ENCODE peak calls at places on chromosomes 1 and 21, in ten cellular contexts. M, T, D, H, Z, K, F, Q, R and A are unnamed samples.

GRCh38 chr21:46100020-46100419 is 2.1 kb downstream of the COL6A2 start:
- DNase-seq in K (peak; percentile 59), Q (no peak), Z (no peak), T (no peak), F (no peak), R (no peak), D (no peak), H (no peak), M (peak; percentile 9), A (no peak)

GRCh38 chr1:161946071-161946987 is 77.3 kb downstream of the OLFML2B start:
- DNase-seq in F (no peak), M (no peak), R (no peak), Q (peak; percentile 80), K (no peak), H (no peak), Z (no peak), D (no peak), T (no peak), A (no peak)

GRCh38 chr1:188825471-188825870 is 1652.2 kb downstream of the BRINP3 start:
- DNase-seq in H (no peak), F (no peak), Z (no peak), T (no peak), D (no peak), M (no peak), Q (peak; percentile 12), R (no peak), K (no peak), A (no peak)

GRCh38 chr1:234702342-234703000 is 92.5 kb upstream of the IRF2BP2 start:
- DNase-seq in D (no peak), Z (peak; percentile 55), H (no peak), K (peak; percentile 90), Q (no peak), R (peak; percentile 84), M (no peak), F (no peak), T (no peak), A (peak; percentile 59)

GRCh38 chr1:88892146-88892877 is 945 bp upstream of the GTF2B start:
- DNase-seq in K (no peak), M (no peak), Q (peak; percentile 56), F (no peak), H (peak; percentile 25), T (peak; percentile 61), Z (no peak), D (no peak), R (no peak), A (peak; percentile 68)

GRCh38 chr1:67683736-67684525 is 1.1 kb upstream of the GADD45A start:
- DNase-seq in D (peak; percentile 21), T (no peak), M (peak; percentile 24), H (no peak), K (no peak), R (no peak), Z (no peak), F (peak; percentile 18), Q (peak; percentile 79), A (no peak)

GRCh38 chr1:178036090-178036489 is 57.8 kb upstream of the RASAL2 start:
- DNase-seq in H (no peak), M (no peak), D (no peak), T (no peak), R (no peak), Z (no peak), Q (no peak), K (no peak), F (no peak), A (no peak)

GRCh38 chr1:236381565-236382158 is 12.4 kb upstream of the EDARADD start:
- DNase-seq in T (no peak), Q (no peak), H (no peak), F (no peak), M (no peak), K (no peak), R (no peak), D (no peak), Z (no peak), A (no peak)

GRCh38 chr1:158939180-158939579 is 7.8 kb downstream of the PYHIN1 start:
- DNase-seq in M (no peak), D (no peak), T (no peak), R (no peak), Q (no peak), F (no peak), Z (no peak), H (no peak), K (no peak), A (no peak)

GRCh38 chr1:164699815-164700491 is 141.0 kb downstream of the PBX1 start:
- DNase-seq in T (no peak), F (peak; percentile 15), H (no peak), D (no peak), Z (no peak), K (peak; percentile 92), Q (no peak), R (no peak), M (no peak), A (no peak)

GRCh38 chr1:31434101-31434871 is 21.3 kb downstream of the SERINC2 start:
- DNase-seq in T (peak; percentile 42), M (no peak), D (no peak), Z (no peak), H (no peak), F (no peak), K (peak; percentile 39), Q (no peak), R (peak; percentile 77), A (no peak)

GRCh38 chr1:230867119-230867902 is 1.0 kb downstream of the C1orf198 start:
- DNase-seq in M (no peak), K (no peak), D (no peak), R (no peak), Q (no peak), F (no peak), Z (no peak), T (no peak), H (no peak), A (no peak)

GRCh38 chr1:178362784-178363183 is 134.0 kb downstream of the CLEC20A start:
- DNase-seq in R (no peak), M (no peak), T (no peak), D (no peak), F (no peak), Q (peak; percentile 89), K (no peak), H (no peak), Z (no peak), A (no peak)

GRCh38 chr1:191662746-191663145 is 495.5 kb upstream of the RGS18 start:
- DNase-seq in H (no peak), R (no peak), T (no peak), D (no peak), K (no peak), Z (no peak), Q (no peak), F (no peak), M (no peak), A (no peak)

GRCh38 chr1:161420763-161421455 is 53.2 kb upstream of the CFAP126 start:
- DNase-seq in F (no peak), Z (no peak), D (no peak), H (peak; percentile 16), M (no peak), T (no peak), Q (peak; percentile 3), K (no peak), R (no peak), A (no peak)

DNA sequence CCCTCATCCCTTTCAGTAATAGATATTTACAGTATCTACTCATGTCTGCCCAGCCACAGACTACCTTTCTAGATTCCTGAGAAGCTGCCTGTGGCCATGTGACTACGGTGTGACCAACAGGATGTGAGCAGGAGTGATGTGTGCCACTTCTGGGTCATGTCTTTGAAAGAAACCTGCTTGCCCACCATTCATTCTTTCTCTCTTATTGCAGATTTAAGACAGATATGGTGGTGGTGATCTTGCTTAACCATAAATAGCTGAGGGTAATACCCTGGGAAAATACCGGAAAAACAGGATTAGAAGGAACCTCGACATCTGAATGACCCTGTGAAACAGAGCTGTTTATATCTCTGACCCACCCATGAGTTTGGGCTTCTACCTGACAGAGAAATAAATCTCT is 41.6 kb upstream of the GUCA2A start:
- DNase-seq in K (no peak), Q (no peak), Z (no peak), R (no peak), M (no peak), D (no peak), T (no peak), H (no peak), F (no peak), A (no peak)
- H3K9me3 ChIP-seq in K (no peaks in the 10 kb centered on the region), Q (no peaks in the 10 kb centered on the region), Z (no peaks in the 10 kb centered on the region), R (no peaks in the 10 kb centered on the region), M (no peaks in the 10 kb centered on the region), D (peaks cover 3% of the 10 kb centered on the region), T (no peaks in the 10 kb centered on the region), H (no peaks in the 10 kb centered on the region), F (no peaks in the 10 kb centered on the region), A (no peaks in the 10 kb centered on the region)

DNA sequence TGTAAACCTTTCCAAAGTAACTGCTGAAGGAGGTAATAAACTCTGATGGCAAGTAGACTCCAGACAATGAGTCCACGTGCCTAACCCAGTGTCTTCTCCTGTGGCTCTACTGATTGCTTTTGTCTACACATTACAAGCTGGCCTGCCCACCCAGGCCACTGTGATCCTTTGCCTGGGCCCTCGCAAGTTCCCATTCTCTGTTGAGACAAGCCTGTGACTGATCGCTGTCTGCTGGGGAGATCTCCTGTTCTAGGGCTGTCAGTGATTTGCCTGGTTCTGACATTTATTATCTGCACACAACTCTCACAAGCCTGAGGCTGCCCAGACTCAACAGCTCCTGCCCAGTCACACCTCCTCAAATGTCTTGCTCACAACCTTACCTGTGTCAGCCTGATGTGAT is 81.4 kb downstream of the CYYR1 start:
- DNase-seq in F (no peak), H (no peak), R (no peak), K (no peak), Z (no peak), M (no peak), Q (no peak), T (no peak), D (no peak), A (no peak)
- TF ChIP-seq POLR2A in F (no peak), H (no peak), R (no peak), K (no peak), Z (no peak), M (no peak), Q (no peak), T (no peak), D (no peak), A (no peak)

GRCh38 chr1:43659384-43659783 is 9.4 kb downstream of the KDM4A start:
- DNase-seq in F (peak; percentile 50), H (no peak), T (no peak), D (no peak), M (no peak), Z (no peak), K (no peak), Q (no peak), R (no peak), A (no peak)
- H3K4me1 ChIP-seq in F (no peaks in the 10 kb centered on the region), H (no peaks in the 10 kb centered on the region), T (no peaks in the 10 kb centered on the region), D (no peaks in the 10 kb centered on the region), M (no peaks in the 10 kb centered on the region), Z (no peaks in the 10 kb centered on the region), K (no peaks in the 10 kb centered on the region), Q (no peaks in the 10 kb centered on the region), R (no peaks in the 10 kb centered on the region), A (no peaks in the 10 kb centered on the region)

DNA sequence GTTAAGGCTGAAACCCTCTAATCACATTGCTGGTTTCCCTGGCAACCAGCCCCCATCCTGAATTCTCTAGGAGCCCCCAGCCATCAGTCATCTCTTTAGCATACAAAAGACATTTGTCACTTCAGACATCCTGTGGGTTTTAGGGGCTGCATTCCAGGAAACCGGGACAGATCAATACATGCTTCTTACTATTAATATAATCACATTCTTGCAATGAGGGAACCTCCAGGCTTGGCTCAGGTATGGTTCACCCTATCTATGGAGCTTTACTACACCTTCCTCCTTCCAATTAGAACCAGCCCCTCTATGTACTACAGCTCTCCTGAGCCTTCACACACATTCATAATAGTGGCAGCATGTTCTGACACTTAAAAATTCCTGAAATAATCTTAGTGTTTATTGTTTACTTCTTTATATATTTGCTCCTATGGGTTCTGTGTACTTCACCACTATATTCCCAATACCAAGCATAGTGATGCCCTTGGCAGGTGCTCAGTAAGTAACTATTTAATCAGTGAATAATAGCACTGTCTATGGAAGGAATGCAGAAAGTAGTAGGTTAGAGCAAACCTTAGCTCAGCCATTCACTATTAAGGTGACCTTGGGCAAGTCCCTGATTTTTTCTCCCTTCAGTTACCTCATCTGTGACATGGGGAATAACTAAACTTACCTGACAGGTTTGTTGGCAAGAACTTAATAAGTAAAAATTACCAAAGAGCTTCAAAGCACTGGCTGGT is 59.6 kb downstream of the ZNF678 start:
- DNase-seq in T (no peak), D (no peak), Q (no peak), Z (no peak), K (no peak), F (no peak), H (no peak), M (no peak), R (no peak), A (no peak)
- H3K9me3 ChIP-seq in T (no peaks in the 10 kb centered on the region), D (peaks cover 2% of the 10 kb centered on the region), Q (peaks cover 35% of the 10 kb centered on the region), Z (no peaks in the 10 kb centered on the region), K (peaks cover 35% of the 10 kb centered on the region), F (peaks cover 71% of the 10 kb centered on the region), H (peaks cover 50% of the 10 kb centered on the region), M (no peaks in the 10 kb centered on the region), R (peaks cover 30% of the 10 kb centered on the region), A (no peaks in the 10 kb centered on the region)